ENCODE peak calls at places on chromosome 6, in five cellular contexts. C is left ventricle myocardium inferior, Z is tibial artery, J is brain microvascular endothelial cell, O is psoas muscle. U is an unnamed sample.
A peak's percentile ranks its signal among the peaks of the same experiment; 100 is the strongest.

GRCh38 chr6:39754493-39755115 is 29.4 kb upstream of the KIF6 start:
- DNase-seq in C (peak; percentile 28), O (peak; percentile 27), J (no peak), Z (peak; percentile 27), U (no peak)

GRCh38 chr6:117191009-117191408 is 74.3 kb upstream of the VGLL2 start:
- DNase-seq in Z (no peak), C (no peak), J (no peak), O (no peak), U (no peak)

GRCh38 chr6:146028250-146028789 is 542 bp upstream of the GRM1 start:
- DNase-seq in O (peak; percentile 59), C (peak; percentile 48), Z (peak; percentile 32), J (peak; percentile 24), U (peak; percentile 61)

GRCh38 chr6:1527098-1527497 is 82.6 kb upstream of the FOXC1 start:
- DNase-seq in J (peak; percentile 9), Z (no peak), C (peak; percentile 65), O (peak; percentile 41), U (peak; percentile 73)

GRCh38 chr6:35370124-35370741 is 27.9 kb downstream of the PPARD start:
- DNase-seq in O (peak; percentile 92), Z (peak; percentile 79), C (peak; percentile 58), J (peak; percentile 87), U (peak; percentile 97)

GRCh38 chr6:101129851-101130250 is 248.7 kb upstream of the ASCC3 start:
- DNase-seq in Z (no peak), C (no peak), O (no peak), J (no peak), U (no peak)

GRCh38 chr6:57283096-57283495 is 34.3 kb upstream of the PRIM2 start:
- DNase-seq in O (no peak), Z (no peak), J (no peak), C (no peak), U (no peak)

GRCh38 chr6:52609968-52610367 is 33.1 kb upstream of the TRAM2 start:
- DNase-seq in J (no peak), O (no peak), Z (no peak), C (no peak), U (no peak)

GRCh38 chr6:107877968-107878367 is 53.9 kb upstream of the SCML4 start:
- DNase-seq in C (no peak), O (no peak), Z (no peak), J (no peak), U (no peak)

GRCh38 chr6:118469468-118469867 is 78.6 kb upstream of the PLN start:
- DNase-seq in J (no peak), Z (no peak), O (no peak), C (no peak), U (no peak)

GRCh38 chr6:8389034-8389818 is 46.1 kb downstream of the SLC35B3 start:
- DNase-seq in J (no peak), C (no peak), Z (no peak), O (no peak), U (no peak)

GRCh38 chr6:3405679-3406078 is 51.2 kb downstream of the SLC22A23 start:
- DNase-seq in C (no peak), O (no peak), Z (no peak), J (peak; percentile 54), U (peak; percentile 86)

GRCh38 chr6:2244261-2245102 is 923 bp downstream of the GMDS start:
- DNase-seq in O (no peak), Z (no peak), C (no peak), J (no peak), U (no peak)

GRCh38 chr6:75431379-75431778 is 62.2 kb downstream of the FILIP1 start:
- DNase-seq in C (peak; percentile 31), J (peak; percentile 62), O (peak; percentile 37), Z (peak; percentile 39), U (peak; percentile 44)

GRCh38 chr6:31588871-31589650 is 3.0 kb downstream of the LST1 start:
- DNase-seq in C (no peak), O (no peak), Z (no peak), J (no peak), U (no peak)

GRCh38 chr6:31011153-31011552 is 879 bp downstream of the MUC22 start:
- DNase-seq in O (no peak), J (no peak), C (no peak), Z (no peak), U (no peak)

GRCh38 chr6:151025076-151025475 is 159.6 kb downstream of the MTHFD1L start:
- DNase-seq in Z (peak; percentile 27), O (no peak), J (no peak), C (no peak), U (no peak)

GRCh38 chr6:75963569-75963968 is 108.9 kb downstream of the IMPG1 start:
- DNase-seq in J (no peak), O (no peak), Z (no peak), C (no peak), U (no peak)

GRCh38 chr6:31903957-31904356 is 2.1 kb upstream of the ZBTB12 start:
- DNase-seq in C (no peak), Z (no peak), O (no peak), J (peak; percentile 9), U (no peak)

GRCh38 chr6:18586133-18586532 is 199.0 kb downstream of the RNF144B start:
- DNase-seq in J (no peak), C (no peak), O (no peak), Z (no peak), U (no peak)

GRCh38 chr6:79461205-79461604 is 76.0 kb downstream of the LCA5 start:
- DNase-seq in C (no peak), O (no peak), J (no peak), Z (no peak), U (peak; percentile 34)

DNA sequence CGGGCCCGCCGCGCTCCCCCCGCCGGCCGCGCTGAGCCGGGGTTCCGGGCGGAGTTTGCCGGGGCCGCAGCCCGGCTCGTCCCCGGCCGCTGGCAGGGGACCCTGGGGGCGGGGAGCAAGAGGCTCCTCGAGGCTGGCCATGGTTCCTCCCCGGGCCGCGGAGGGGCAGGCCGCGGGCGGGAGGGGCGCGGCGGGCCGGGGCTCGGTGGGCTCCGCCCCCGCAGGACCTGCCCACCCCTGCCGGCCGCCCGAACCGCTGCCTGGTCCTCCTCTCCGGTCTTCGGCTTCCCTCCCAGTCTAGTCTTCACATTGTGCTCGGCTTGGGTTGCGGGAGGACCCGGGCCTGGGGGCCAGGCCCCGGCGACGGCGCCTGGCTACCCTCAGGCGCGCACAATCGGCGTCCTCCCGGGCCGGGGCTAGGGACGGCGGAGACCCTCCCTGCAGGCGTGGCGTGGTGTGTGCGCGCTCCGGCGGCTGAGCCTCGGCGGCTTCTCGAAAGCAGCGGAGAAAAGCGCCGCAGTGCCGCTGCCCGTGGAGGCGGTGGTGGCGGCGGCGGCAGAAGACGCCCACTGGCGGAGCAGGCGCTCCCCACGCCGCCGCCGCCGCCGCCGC is at the start of gene PDE10A:
- DNase-seq in O (peak; percentile 61), J (peak; percentile 44), Z (peak; percentile 28), C (peak; percentile 84), U (peak; percentile 73)
- H3K4me3 ChIP-seq in O (peak within 1 kb of the TSS; percentile 71), J (peak within 1 kb of the TSS; percentile 58), Z (peak within 1 kb of the TSS; percentile 60), C (peak within 1 kb of the TSS; percentile 93), U (peak within 1 kb of the TSS; percentile 97)

DNA sequence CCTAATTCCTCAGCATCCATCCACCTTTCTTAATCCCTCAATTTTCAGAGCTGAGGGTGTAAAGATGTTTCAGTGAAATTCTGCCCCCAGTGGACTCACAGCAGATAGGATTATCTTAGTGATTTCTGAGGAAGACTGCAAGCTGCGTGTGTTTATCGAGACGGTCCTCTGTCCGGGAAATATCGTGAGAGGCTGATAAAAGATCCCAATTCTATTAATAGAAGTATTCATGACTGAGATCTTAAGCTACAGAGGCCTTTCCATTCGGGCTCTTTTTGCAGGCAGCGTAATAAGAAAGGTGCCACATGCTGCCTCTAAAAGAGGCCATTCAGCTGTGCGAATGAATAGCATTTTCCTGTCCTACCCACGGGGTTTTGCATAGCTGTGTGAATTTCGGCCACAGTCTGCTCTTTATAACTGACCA is 209.0 kb downstream of the ARHGAP18 start:
- DNase-seq in J (peak; percentile 67), O (no peak), Z (no peak), C (no peak), U (peak; percentile 65)
- TF ChIP-seq CTCF in J (peak; percentile 60), O (peak; percentile 1), Z (no peak), C (peak; percentile 33), U (peak; percentile 40)

GRCh38 chr6:161226005-161226964 is 47.6 kb downstream of the AGPAT4 start:
- DNase-seq in Z (no peak), J (no peak), O (no peak), C (no peak), U (no peak)
- H3K4me3 ChIP-seq in Z (no peak overlapping the region), J (no peak overlapping the region), O (no peak overlapping the region), C (peak overlapping the region; percentile 9), U (no peak overlapping the region)

DNA sequence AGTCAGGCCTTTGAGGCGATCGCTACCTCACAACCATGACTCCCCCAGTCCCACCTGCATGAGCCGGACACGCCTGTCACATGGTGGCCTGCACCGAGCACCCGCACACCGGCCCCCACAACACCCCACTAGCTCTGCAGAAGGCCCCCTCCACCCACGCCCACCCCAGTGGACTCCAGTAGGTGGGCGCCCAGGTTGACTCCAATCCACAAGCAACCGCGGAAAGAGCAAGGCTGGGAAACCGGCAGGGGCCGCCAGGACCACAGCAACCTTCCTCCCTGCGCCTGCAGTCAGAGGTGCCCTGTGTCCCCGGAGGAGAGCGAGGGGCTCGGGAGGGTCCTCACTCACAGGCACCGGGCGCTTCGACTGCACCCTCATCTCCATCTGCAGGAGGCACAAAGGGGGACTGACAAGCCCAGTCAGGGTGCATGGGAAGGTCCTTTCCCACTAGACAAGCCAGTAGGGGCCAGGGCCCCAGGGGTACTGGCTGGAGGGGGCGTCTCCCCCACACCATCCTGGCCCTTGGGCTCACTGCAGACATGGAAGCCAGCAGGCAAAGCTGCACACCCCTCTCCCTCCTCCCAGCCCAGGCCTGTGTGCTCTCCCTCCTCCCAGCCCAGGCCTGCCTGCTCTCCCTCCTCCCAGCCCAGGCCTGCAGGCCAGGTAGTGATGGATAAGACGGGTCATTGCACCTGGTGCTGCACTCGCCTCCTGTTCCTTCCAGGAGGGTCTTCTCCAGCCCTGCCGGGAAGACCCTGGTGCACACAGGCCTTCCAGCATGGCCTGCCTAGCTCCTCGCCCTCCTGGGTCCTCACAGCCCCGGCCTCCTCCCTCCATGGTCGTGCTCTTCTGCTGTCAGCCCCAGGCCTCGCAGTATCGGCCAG is 137.2 kb downstream of the DLL1 start:
- DNase-seq in Z (no peak), C (peak; percentile 12), J (no peak), O (no peak), U (no peak)
- TF ChIP-seq CTCF in Z (no peak), C (no peak), J (no peak), O (no peak), U (no peak)

DNA sequence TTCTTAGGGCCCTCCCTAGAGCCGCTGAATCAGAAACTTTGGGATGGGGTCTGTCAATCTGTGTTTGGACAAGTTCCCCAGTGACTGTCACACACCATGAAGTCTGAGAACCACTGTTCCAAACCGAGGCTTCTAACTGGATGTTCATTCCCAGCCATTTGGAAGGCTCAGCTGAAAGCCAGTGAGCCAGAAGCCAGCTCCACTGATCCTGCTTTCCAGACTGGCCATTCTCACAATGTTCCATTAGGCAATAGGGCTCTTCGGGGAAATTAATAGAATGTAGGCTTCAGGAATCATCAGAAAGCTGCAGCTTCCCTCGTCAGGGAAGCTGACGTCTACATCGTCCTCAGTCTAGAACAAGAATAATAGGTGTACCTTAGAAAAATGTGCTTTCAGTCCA is 90.8 kb upstream of the QKI start:
- DNase-seq in J (no peak), Z (no peak), C (no peak), O (no peak), U (no peak)
- H3K4me3 ChIP-seq in J (no peak overlapping the region), Z (no peak overlapping the region), C (no peak overlapping the region), O (no peak overlapping the region), U (no peak overlapping the region)

DNA sequence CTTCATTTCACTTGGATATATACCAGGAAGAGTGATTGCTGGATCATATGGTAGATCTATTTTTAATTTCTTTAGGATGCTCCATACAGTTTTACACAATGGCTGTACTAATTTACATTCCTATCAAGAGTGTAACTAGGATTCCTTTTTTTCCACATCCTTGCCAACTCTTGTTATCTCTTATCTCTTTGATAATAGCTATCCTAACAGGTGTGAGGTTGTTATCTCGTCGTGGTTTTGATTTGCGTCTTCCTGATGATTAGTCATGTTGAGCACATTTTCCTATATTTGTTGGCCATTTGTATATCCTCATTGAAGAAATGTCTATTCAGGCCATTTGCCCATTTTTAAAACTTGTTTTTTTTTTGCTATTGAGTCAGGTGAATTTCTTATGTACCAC is 552.4 kb downstream of the RFPL4B start:
- DNase-seq in O (no peak), J (peak; percentile 57), C (no peak), Z (no peak), U (no peak)
- TF ChIP-seq CTCF in O (no peak), J (no peak), C (no peak), Z (no peak), U (no peak)

U was measured in cardiac fibroblast.